ENCODE peak calls at places on chromosomes 11 and 22, in four cellular contexts. B, P, U and Q are unnamed samples.
A peak's percentile ranks its signal among the peaks of the same experiment; 100 is the strongest.

GRCh38 chr11:1303196-1303821 is 6.1 kb downstream of the TOLLIP start:
- DNase-seq in B (no peak), P (peak; percentile 68), U (no peak), Q (no peak)

GRCh38 chr11:18490736-18491485 is 35.3 kb downstream of the LDHAL6A start:
- DNase-seq in B (no peak), P (no peak), U (no peak), Q (no peak)

GRCh38 chr22:37519268-37520195 is at the start of gene CARD10:
- DNase-seq in B (no peak), P (peak; percentile 46), U (no peak), Q (no peak)

GRCh38 chr11:120339394-120339890 is 3.2 kb downstream of the ARHGEF12 start:
- DNase-seq in B (peak; percentile 45), P (no peak), U (no peak), Q (peak; percentile 35)

GRCh38 chr22:32341122-32341740 is 16.4 kb upstream of the RFPL3 start:
- DNase-seq in B (no peak), P (no peak), U (no peak), Q (no peak)

GRCh38 chr11:125348704-125349635 is 147.1 kb downstream of the FEZ1 start:
- DNase-seq in B (peak; percentile 35), P (peak; percentile 90), U (no peak), Q (peak; percentile 22)

GRCh38 chr11:113977701-113978100 is 2.8 kb downstream of the HTR3A start:
- DNase-seq in B (no peak), P (no peak), U (no peak), Q (no peak)

GRCh38 chr22:21816787-21817496 is 50.5 kb downstream of the MAPK1 start:
- DNase-seq in B (peak; percentile 97), P (no peak), U (no peak), Q (peak; percentile 94)

GRCh38 chr11:67177399-67178281 is 58.6 kb downstream of the KDM2A start:
- DNase-seq in B (no peak), P (no peak), U (no peak), Q (no peak)

GRCh38 chr11:64267207-64267945 is 16.0 kb downstream of the PLCB3 start:
- DNase-seq in B (peak; percentile 25), P (no peak), U (no peak), Q (peak; percentile 28)

GRCh38 chr22:23789638-23790037 is 2.9 kb downstream of the SMARCB1 start:
- DNase-seq in B (no peak), P (no peak), U (no peak), Q (no peak)

GRCh38 chr11:134139873-134140331 is 71.0 kb downstream of the JAM3 start:
- DNase-seq in B (peak; percentile 92), P (peak; percentile 70), U (peak; percentile 53), Q (peak; percentile 86)

GRCh38 chr11:120337133-120337895 is 1.1 kb downstream of the ARHGEF12 start:
- DNase-seq in B (peak; percentile 42), P (peak; percentile 30), U (peak; percentile 49), Q (peak; percentile 28)

GRCh38 chr11:7844521-7844920 is 47.8 kb upstream of the OR5P2 start:
- DNase-seq in B (no peak), P (no peak), U (no peak), Q (no peak)

GRCh38 chr11:103730151-103730940 is 306.1 kb upstream of the DDI1 start:
- DNase-seq in B (peak; percentile 66), P (no peak), U (no peak), Q (peak; percentile 47)

GRCh38 chr22:49052023-49052538 is 775.6 kb downstream of the BRD1 start:
- DNase-seq in B (no peak), P (no peak), U (no peak), Q (no peak)

GRCh38 chr11:75223954-75224643 is 16.5 kb upstream of the TPBGL start:
- DNase-seq in B (no peak), P (no peak), U (no peak), Q (no peak)

GRCh38 chr11:116948375-116948774 is 111.0 kb upstream of the APOA1 start:
- DNase-seq in B (peak; percentile 48), P (no peak), U (no peak), Q (peak; percentile 43)

GRCh38 chr11:128814856-128815705 is 52.0 kb downstream of the KCNJ1 start:
- DNase-seq in B (peak; percentile 79), P (peak; percentile 77), U (peak; percentile 56), Q (peak; percentile 78)

GRCh38 chr22:46845281-46846153 is 83.1 kb downstream of the TBC1D22A start:
- DNase-seq in B (peak; percentile 81), P (no peak), U (no peak), Q (peak; percentile 68)

GRCh38 chr11:33775064-33775807 is 916 bp upstream of the FBXO3 start:
- DNase-seq in B (no peak), P (no peak), U (no peak), Q (no peak)

GRCh38 chr11:44805596-44805995 is 78.8 kb downstream of the TSPAN18 start:
- DNase-seq in B (no peak), P (no peak), U (no peak), Q (no peak)

GRCh38 chr11:95483339-95483738 is 252.3 kb upstream of the SESN3 start:
- DNase-seq in B (no peak), P (no peak), U (no peak), Q (no peak)

GRCh38 chr11:115098037-115098436 is 406.2 kb downstream of the CADM1 start:
- DNase-seq in B (no peak), P (no peak), U (no peak), Q (no peak)

GRCh38 chr11:115104851-115105453 is 399.3 kb downstream of the CADM1 start:
- DNase-seq in B (no peak), P (no peak), U (peak; percentile 32), Q (no peak)

GRCh38 chr11:115100706-115101105 is 403.5 kb downstream of the CADM1 start:
- DNase-seq in B (no peak), P (no peak), U (no peak), Q (no peak)

DNA sequence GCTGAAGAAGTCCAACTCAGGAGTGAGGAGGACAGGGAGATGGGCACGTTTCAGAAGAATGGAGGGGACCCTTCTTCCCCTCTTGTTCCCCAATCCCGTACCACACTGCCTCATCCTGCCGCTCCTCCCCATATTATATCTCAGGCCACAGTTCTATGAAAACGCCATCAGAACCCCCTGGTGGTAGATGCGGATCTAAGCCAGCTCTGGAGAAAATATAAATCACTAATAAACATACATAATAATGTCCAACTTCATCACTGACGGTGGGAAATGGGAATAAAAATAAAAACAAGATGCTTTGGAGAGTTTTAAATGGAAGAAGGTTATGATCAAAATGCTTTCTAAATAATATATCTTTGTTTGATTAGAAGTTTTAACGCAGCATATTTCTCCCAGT is 400.3 kb downstream of the CADM1 start:
- DNase-seq in B (no peak), P (no peak), U (no peak), Q (no peak)
- TF ChIP-seq CTCF in B (no peak), P (no peak), U (no peak), Q (no peak)

GRCh38 chr11:32332990-32333334 is 102.4 kb downstream of the WT1 start:
- DNase-seq in B (no peak), P (no peak), U (no peak), Q (no peak)

GRCh38 chr11:32331792-32332191 is 103.5 kb downstream of the WT1 start:
- DNase-seq in B (no peak), P (no peak), U (no peak), Q (no peak)

GRCh38 chr11:32333335-32333991 is 101.9 kb downstream of the WT1 start:
- DNase-seq in B (peak; percentile 42), P (peak; percentile 79), U (peak; percentile 20), Q (peak; percentile 48)

GRCh38 chr11:32331098-32331497 is 104.2 kb downstream of the WT1 start:
- DNase-seq in B (peak; percentile 50), P (no peak), U (no peak), Q (no peak)

GRCh38 chr11:32334822-32335221 is 100.5 kb downstream of the WT1 start:
- DNase-seq in B (no peak), P (peak; percentile 82), U (no peak), Q (peak; percentile 9)
- TF ChIP-seq CTCF in B (peak; percentile 17), P (peak; percentile 59), U (no peak), Q (peak; percentile 27)

GRCh38 chr11:79055866-79056632 is 384.8 kb downstream of the TENM4 start:
- DNase-seq in B (peak; percentile 54), P (no peak), U (no peak), Q (peak; percentile 95)
- TF ChIP-seq CTCF in B (peak; percentile 23), P (no peak), U (no peak), Q (peak; percentile 27)

DNA sequence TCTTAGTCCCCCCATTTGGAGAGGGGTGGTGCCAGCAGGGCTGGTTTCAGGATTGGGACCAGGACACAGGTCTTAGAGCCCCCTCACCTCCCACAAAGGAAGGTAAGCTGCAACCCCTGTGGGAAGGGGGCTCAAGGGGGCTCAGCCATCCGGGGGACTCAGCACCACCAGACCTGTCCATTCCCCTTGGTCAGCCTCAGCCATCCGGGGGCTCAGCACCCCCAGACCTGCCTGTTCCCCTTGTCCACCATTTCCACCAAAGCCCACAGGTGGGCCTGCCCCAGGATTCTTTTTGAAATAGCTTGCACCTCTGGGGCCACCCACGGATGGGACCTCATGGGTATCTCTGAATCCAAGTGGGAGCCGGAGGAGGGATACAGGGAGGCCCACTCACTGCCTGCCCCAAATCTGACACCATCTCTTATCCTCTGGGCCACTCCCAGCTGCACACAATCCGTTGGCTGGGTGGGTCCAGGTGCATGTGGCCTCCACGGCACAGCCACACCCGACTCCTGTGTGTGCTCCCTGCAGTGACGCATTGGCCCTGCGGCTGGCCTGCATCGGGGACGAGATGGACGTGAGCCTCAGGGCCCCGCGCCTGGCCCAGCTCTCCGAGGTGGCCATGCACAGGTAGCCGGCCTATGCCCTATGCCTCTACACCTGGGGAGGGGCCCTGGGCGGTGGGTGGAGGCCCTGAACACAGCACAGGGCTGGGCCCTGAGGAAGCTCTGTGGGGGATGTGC is 15.9 kb downstream of the MCAT start:
- DNase-seq in B (no peak), P (no peak), U (no peak), Q (no peak)
- TF ChIP-seq CTCF in B (no peak), P (no peak), U (no peak), Q (no peak)